ENCODE peak calls at places on chromosomes 2 and 18, in eight cellular contexts. K is GM13976, Q is cardiac muscle cell, S is mammary epithelial cell, I is mesothelial cell of epicardium, C is H9, E is fibroblast of the aortic adventitia, P is epithelial cell of esophagus. A is an unnamed sample.

GRCh38 chr2:69773201-69773600 is 31.3 kb downstream of the ANXA4 start:
- DNase-seq in K (no peak), Q (no peak), S (peak), I (no peak), C (no peak), E (peak), P (peak), A (no peak)

GRCh38 chr2:216057688-216058193 is 23.9 kb downstream of the PECR start:
- DNase-seq in K (peak), Q (no peak), S (peak), I (no peak), C (no peak), E (no peak), P (peak), A (no peak)

GRCh38 chr2:37324536-37324785 is 172 bp downstream of the PRKD3 start:
- DNase-seq in K (no peak), Q (peak), S (no peak), I (no peak), C (no peak), E (peak), P (peak), A (no peak)

GRCh38 chr2:220619525-220620267 is 952.4 kb downstream of the EPHA4 start:
- DNase-seq in K (no peak), Q (no peak), S (peak), I (no peak), C (no peak), E (peak), P (peak), A (no peak)

GRCh38 chr2:210541280-210541902 is 15.0 kb upstream of the CPS1 start:
- DNase-seq in K (no peak), Q (no peak), S (no peak), I (no peak), C (no peak), E (no peak), P (no peak), A (no peak)

GRCh38 chr2:237299897-237300296 is 114.1 kb downstream of the COL6A3 start:
- DNase-seq in K (no peak), Q (no peak), S (peak), I (no peak), C (no peak), E (peak), P (peak), A (no peak)

GRCh38 chr2:44723921-44724320 is 217.6 kb upstream of the SIX3 start:
- DNase-seq in K (no peak), Q (no peak), S (no peak), I (no peak), C (no peak), E (no peak), P (no peak), A (no peak)

GRCh38 chr2:62826141-62826540 is 120.6 kb downstream of the EHBP1 start:
- DNase-seq in K (no peak), Q (peak), S (no peak), I (no peak), C (no peak), E (peak), P (no peak), A (no peak)

GRCh38 chr18:9323750-9324445 is 10.7 kb upstream of the TWSG1 start:
- DNase-seq in K (no peak), Q (no peak), S (peak), I (no peak), C (no peak), E (peak), P (peak), A (no peak)

GRCh38 chr2:18623782-18624181 is 34.4 kb upstream of the NT5C1B start:
- DNase-seq in K (no peak), Q (no peak), S (peak), I (no peak), C (no peak), E (peak), P (peak), A (no peak)

GRCh38 chr2:158796606-158797005 is 1.5 kb downstream of the DAPL1 start:
- DNase-seq in K (no peak), Q (no peak), S (no peak), I (no peak), C (no peak), E (no peak), P (no peak), A (no peak)

GRCh38 chr2:178385595-178386148 is 65.3 kb downstream of the PRKRA start:
- DNase-seq in K (no peak), Q (no peak), S (no peak), I (no peak), C (no peak), E (no peak), P (no peak), A (no peak)

GRCh38 chr2:233247744-233248143 is 3.7 kb upstream of the ATG16L1 start:
- DNase-seq in K (no peak), Q (no peak), S (peak), I (no peak), C (no peak), E (peak), P (peak), A (no peak)

GRCh38 chr2:82198809-82199492 is 1894.4 kb upstream of the LRRTM1 start:
- DNase-seq in K (no peak), Q (no peak), S (no peak), I (no peak), C (no peak), E (no peak), P (no peak), A (no peak)

GRCh38 chr2:228479014-228479413 is 297.5 kb upstream of the SPHKAP start:
- DNase-seq in K (no peak), Q (no peak), S (no peak), I (no peak), C (no peak), E (no peak), P (no peak), A (no peak)
- TF ChIP-seq CTCF in K (no peak), Q (no peak), S (no peak), I (no peak), C (no peak), E (no peak), P (no peak), A (no peak)

DNA sequence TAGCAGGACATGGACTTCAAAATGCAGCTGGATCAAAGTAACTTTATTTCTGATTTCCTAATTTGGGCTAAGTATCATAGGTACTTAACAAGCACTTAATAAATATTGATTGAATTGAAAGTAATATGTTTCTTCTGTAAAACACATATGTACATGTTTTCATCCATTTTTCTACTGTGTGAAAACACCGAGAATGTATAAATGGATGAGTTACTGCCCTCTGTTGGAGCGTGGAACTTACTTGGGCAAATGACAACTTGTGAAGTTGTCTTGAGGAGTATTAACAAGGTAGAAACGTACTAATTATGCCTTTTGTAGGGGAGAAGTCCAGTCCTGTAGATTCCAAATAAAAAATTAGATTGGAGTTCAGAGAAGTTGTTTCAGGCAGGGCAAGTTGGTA is 87.2 kb downstream of the PHLPP1 start:
- DNase-seq in K (no peak), Q (no peak), S (no peak), I (no peak), C (no peak), E (peak), P (peak), A (no peak)
- TF ChIP-seq CTCF in K (peak), Q (peak), S (peak), I (no peak), C (peak), E (peak), P (peak), A (no peak)

GRCh38 chr18:58803978-58804377 is 60.7 kb upstream of the ZNF532 start:
- DNase-seq in K (no peak), Q (no peak), S (no peak), I (no peak), C (no peak), E (no peak), P (no peak), A (no peak)
- TF ChIP-seq CTCF in K (no peak), Q (no peak), S (no peak), I (no peak), C (no peak), E (no peak), P (no peak), A (no peak)

GRCh38 chr2:173749315-173749714 is 215.9 kb downstream of the SP3 start:
- DNase-seq in K (no peak), Q (peak), S (peak), I (no peak), C (no peak), E (peak), P (peak), A (no peak)
- TF ChIP-seq CTCF in K (no peak), Q (peak), S (peak), I (no peak), C (peak), E (peak), P (peak), A (peak)

DNA sequence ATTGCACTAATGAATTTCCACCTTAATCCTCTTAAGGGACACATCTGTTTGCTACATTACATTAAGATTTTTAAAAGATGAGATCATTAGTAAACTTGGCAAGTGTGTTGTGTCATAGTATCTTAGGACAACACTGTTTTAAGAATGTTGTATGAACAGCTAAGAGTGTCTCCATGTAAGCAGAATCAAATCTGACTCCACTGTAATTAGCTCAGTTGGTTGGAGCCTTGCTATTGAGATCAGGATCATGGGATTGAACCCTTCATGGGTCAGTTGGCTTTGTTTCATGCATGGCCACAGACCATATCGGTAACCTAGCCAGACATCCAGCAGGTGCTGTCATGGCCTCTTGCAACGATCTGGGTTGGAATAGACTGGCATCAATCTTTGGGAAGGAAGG is 5.2 kb downstream of the FHOD3 start:
- DNase-seq in K (no peak), Q (no peak), S (no peak), I (no peak), C (no peak), E (no peak), P (peak), A (no peak)
- TF ChIP-seq CTCF in K (no peak), Q (no peak), S (no peak), I (no peak), C (no peak), E (no peak), P (no peak), A (no peak)

GRCh38 chr2:23545811-23546210 is 160.8 kb downstream of the KLHL29 start:
- DNase-seq in K (no peak), Q (no peak), S (no peak), I (no peak), C (no peak), E (no peak), P (no peak), A (no peak)

GRCh38 chr2:23548143-23548769 is 163.3 kb downstream of the KLHL29 start:
- DNase-seq in K (no peak), Q (no peak), S (no peak), I (no peak), C (no peak), E (no peak), P (no peak), A (no peak)

GRCh38 chr2:23546913-23547312 is 161.9 kb downstream of the KLHL29 start:
- DNase-seq in K (no peak), Q (no peak), S (no peak), I (no peak), C (no peak), E (no peak), P (no peak), A (no peak)

GRCh38 chr2:23549051-23549450 is 164.1 kb downstream of the KLHL29 start:
- DNase-seq in K (no peak), Q (peak), S (no peak), I (no peak), C (no peak), E (no peak), P (no peak), A (no peak)

GRCh38 chr2:23547725-23548124 is 162.7 kb downstream of the KLHL29 start:
- DNase-seq in K (no peak), Q (no peak), S (no peak), I (no peak), C (no peak), E (no peak), P (no peak), A (no peak)
- TF ChIP-seq CTCF in K (no peak), Q (no peak), S (no peak), I (no peak), C (peak), E (no peak), P (no peak), A (no peak)

GRCh38 chr2:118945921-118946320 is 3.9 kb downstream of the MARCO start:
- DNase-seq in K (no peak), Q (no peak), S (no peak), I (no peak), C (no peak), E (no peak), P (peak), A (no peak)
- TF ChIP-seq CTCF in K (no peak), Q (no peak), S (peak), I (no peak), C (no peak), E (no peak), P (no peak), A (peak)

GRCh38 chr2:131104487-131105155 is 515 bp upstream of the PLEKHB2 start:
- DNase-seq in K (peak), Q (peak), S (peak), I (no peak), C (no peak), E (peak), P (peak), A (no peak)

GRCh38 chr2:131105950-131106801 is 1.0 kb downstream of the PLEKHB2 start:
- DNase-seq in K (peak), Q (no peak), S (peak), I (no peak), C (no peak), E (peak), P (peak), A (no peak)

GRCh38 chr2:131105156-131105949 is at the start of gene PLEKHB2:
- DNase-seq in K (peak), Q (peak), S (peak), I (peak), C (peak), E (peak), P (peak), A (peak)
- TF ChIP-seq CTCF in K (no peak), Q (peak), S (peak), I (no peak), C (peak), E (peak), P (no peak), A (peak)

DNA sequence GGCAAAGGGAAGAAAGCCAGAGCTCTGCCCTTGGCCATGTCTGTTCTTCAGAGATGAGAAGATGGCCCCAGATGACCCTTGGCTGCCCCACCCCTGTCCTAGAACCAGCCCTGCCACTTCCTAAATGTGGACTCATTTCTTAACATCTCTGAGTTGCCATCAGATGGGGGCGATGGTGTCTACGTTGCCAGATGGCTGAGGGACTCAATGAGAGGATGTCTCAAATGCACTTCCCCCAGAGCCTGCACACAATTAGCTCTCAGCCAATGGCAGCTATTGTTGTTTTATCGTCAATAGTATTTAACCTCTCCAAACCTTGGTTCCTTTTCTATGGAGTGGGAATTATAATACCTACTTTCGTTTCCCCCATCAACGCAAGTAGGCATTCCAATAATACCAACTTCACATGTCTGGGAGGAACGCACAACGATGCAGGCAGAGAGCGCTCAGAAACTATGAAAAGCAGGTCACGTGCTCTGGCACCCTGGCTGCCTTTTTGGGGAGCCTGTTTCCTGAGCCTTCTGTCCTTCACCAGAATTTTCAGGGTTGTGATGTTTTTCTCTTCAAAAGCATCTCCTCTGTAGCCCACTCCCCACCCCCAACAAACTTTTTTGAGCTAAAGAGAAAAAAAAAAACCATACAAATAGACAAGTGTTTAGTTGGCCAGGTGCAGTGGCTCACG is 100.3 kb downstream of the MCFD2 start:
- DNase-seq in K (no peak), Q (no peak), S (no peak), I (no peak), C (no peak), E (no peak), P (no peak), A (peak)
- TF ChIP-seq CTCF in K (no peak), Q (no peak), S (no peak), I (no peak), C (peak), E (no peak), P (no peak), A (no peak)

A was measured in type B pancreatic cell.